ENCODE peak calls at places on chromosomes 4 and X, in ten cellular contexts. H is HEK293T, T is posterior cingulate gyrus, M is A549, K is NCI-H2227 treated with DMSO at 0.1 percent for 48 hours, J is kidney tubule cell, N is GM19239, V is choroid plexus epithelial cell, Q is left colon, I is RKO. O is an unnamed sample.

GRCh38 chr4:125140966-125141495 is 173.7 kb upstream of the FAT4 start:
- DNase-seq in Q (no peak), H (no peak), T (no peak), I (peak), J (no peak), N (no peak), K (no peak), M (no peak), V (peak), O (peak)

GRCh38 chr4:153241970-153242847 is 38.0 kb downstream of the TRIM2 start:
- DNase-seq in M (no peak), N (no peak), H (peak), V (peak), I (no peak), Q (no peak), K (no peak), J (peak), T (no peak), O (no peak)

GRCh38 chr4:123624959-123625358 is 228.4 kb downstream of the SPRY1 start:
- DNase-seq in M (no peak), H (no peak), J (no peak), V (no peak), T (no peak), I (no peak), Q (no peak), K (no peak), N (no peak), O (no peak)

GRCh38 chr4:177239878-177240277 is 69.8 kb upstream of the NEIL3 start:
- DNase-seq in K (no peak), T (no peak), Q (no peak), J (no peak), M (no peak), I (no peak), H (no peak), V (no peak), N (no peak), O (no peak)

GRCh38 chrX:30635630-30636029 is 17.6 kb upstream of the GK start:
- DNase-seq in M (no peak), Q (no peak), K (no peak), I (peak), J (no peak), T (no peak), H (peak), V (peak), N (no peak), O (no peak)

GRCh38 chr4:184599492-184600135 is 49.6 kb downstream of the CASP3 start:
- DNase-seq in Q (no peak), I (peak), V (peak), T (no peak), N (no peak), K (no peak), J (peak), M (no peak), H (no peak), O (peak)

GRCh38 chr4:69727924-69728323 is 32.5 kb downstream of the SULT1B1 start:
- DNase-seq in Q (no peak), K (no peak), N (no peak), M (no peak), H (no peak), T (no peak), J (no peak), V (peak), I (no peak), O (no peak)

GRCh38 chr4:97367878-97368277 is 775.4 kb downstream of the STPG2 start:
- DNase-seq in Q (no peak), V (peak), N (no peak), H (no peak), J (peak), I (peak), K (no peak), T (no peak), M (no peak), O (peak)

GRCh38 chrX:111662314-111662713 is 18.7 kb upstream of the ALG13 start:
- DNase-seq in M (no peak), N (no peak), I (no peak), J (no peak), Q (no peak), T (no peak), K (no peak), H (no peak), V (no peak), O (no peak)

GRCh38 chr4:149441338-149441737 is 374.3 kb downstream of the IQCM start:
- DNase-seq in M (no peak), Q (no peak), K (no peak), N (no peak), H (no peak), V (peak), I (peak), T (no peak), J (peak), O (no peak)

GRCh38 chr4:164977243-164978164 is at the start of gene TRIM61:
- DNase-seq in K (no peak), I (no peak), H (no peak), T (peak), V (peak), Q (no peak), J (no peak), M (no peak), N (peak), O (no peak)

GRCh38 chr4:1409079-1409805 is 3.0 kb upstream of the NKX1-1 start:
- DNase-seq in M (no peak), K (no peak), H (no peak), N (no peak), T (no peak), J (no peak), V (no peak), Q (no peak), I (no peak), O (no peak)

GRCh38 chrX:103607385-103608304 is at the start of gene TCEAL3:
- DNase-seq in J (peak), T (peak), Q (peak), I (peak), H (no peak), K (peak), N (peak), M (peak), V (peak), O (no peak)

GRCh38 chr4:15811703-15812325 is 33.7 kb downstream of the CD38 start:
- DNase-seq in V (no peak), N (no peak), M (no peak), T (no peak), Q (no peak), J (no peak), I (no peak), H (no peak), K (no peak), O (no peak)

GRCh38 chr4:101792056-101792575 is 1.6 kb downstream of the BANK1 start:
- DNase-seq in M (no peak), K (no peak), N (no peak), V (peak), I (no peak), J (peak), H (no peak), T (no peak), Q (no peak), O (no peak)

GRCh38 chrX:23841847-23842522 is 59.0 kb downstream of the SAT1 start:
- DNase-seq in N (no peak), H (no peak), I (no peak), J (no peak), K (no peak), M (no peak), Q (no peak), V (no peak), T (no peak), O (no peak)

GRCh38 chrX:70398899-70399298 is 24.2 kb upstream of the GDPD2 start:
- DNase-seq in V (peak), J (no peak), K (no peak), H (no peak), N (no peak), I (no peak), T (no peak), Q (no peak), M (no peak), O (no peak)

GRCh38 chr4:114386637-114387233 is 211.9 kb upstream of the UGT8 start:
- DNase-seq in J (peak), V (peak), H (peak), M (no peak), T (no peak), K (no peak), N (peak), Q (no peak), I (peak), O (no peak)

GRCh38 chr4:175339100-175339707 is 421.0 kb downstream of the ADAM29 start:
- DNase-seq in Q (no peak), K (peak), V (peak), I (no peak), J (no peak), H (no peak), M (no peak), T (no peak), N (no peak), O (no peak)

GRCh38 chr4:83356899-83357661 is 22.4 kb upstream of the HPSE start:
- DNase-seq in N (no peak), K (no peak), H (no peak), Q (no peak), I (peak), V (peak), M (no peak), T (no peak), J (peak), O (peak)